ENCODE peak calls at places on chromosomes 2 and 18, in eight cellular contexts. Z, L, B, P, R, S, W and X are unnamed samples.

GRCh38 chr2:136000502-136000901 is 15.1 kb upstream of the DARS1 start:
- DNase-seq in S (no peak), R (no peak), Z (peak; percentile 2), P (no peak), B (no peak), L (no peak), W (no peak), X (no peak)

GRCh38 chr2:31137211-31138036 is 816 bp downstream of the GALNT14 start:
- DNase-seq in L (peak; percentile 63), W (no peak), R (no peak), B (no peak), S (peak; percentile 33), Z (no peak), P (no peak), X (no peak)

GRCh38 chr18:49944681-49945080 is 131.3 kb upstream of the ACAA2 start:
- DNase-seq in W (no peak), R (no peak), L (no peak), Z (no peak), S (no peak), B (peak; percentile 24), P (no peak), X (peak; percentile 15)

GRCh38 chr2:64214281-64215115 is 70.3 kb upstream of the PELI1 start:
- DNase-seq in W (no peak), R (no peak), P (no peak), S (no peak), Z (no peak), L (no peak), B (no peak), X (no peak)

GRCh38 chr2:95391641-95392310 is 10.7 kb upstream of the FAHD2A start:
- DNase-seq in W (peak; percentile 59), P (no peak), L (no peak), R (no peak), S (peak; percentile 35), Z (no peak), B (no peak), X (no peak)

GRCh38 chr18:41972067-41973000 is 17.3 kb downstream of the PIK3C3 start:
- DNase-seq in S (no peak), L (no peak), P (no peak), W (no peak), B (no peak), R (no peak), Z (no peak), X (peak; percentile 35)

GRCh38 chr18:76351961-76352581 is 143.0 kb downstream of the ZNF516 start:
- DNase-seq in Z (peak; percentile 33), R (no peak), L (peak; percentile 70), P (no peak), B (no peak), W (no peak), S (peak; percentile 52), X (peak; percentile 66)

GRCh38 chr2:9539530-9539929 is 16.1 kb downstream of the ADAM17 start:
- DNase-seq in R (no peak), Z (no peak), P (no peak), B (no peak), W (no peak), L (no peak), S (no peak), X (peak; percentile 22)

GRCh38 chr2:222169346-222169745 is 129.5 kb downstream of the PAX3 start:
- DNase-seq in L (peak; percentile 3), S (no peak), P (no peak), Z (no peak), B (no peak), W (no peak), R (no peak), X (no peak)

GRCh38 chr2:19686439-19686838 is 215.3 kb downstream of the TTC32 start:
- DNase-seq in P (no peak), B (no peak), L (no peak), Z (no peak), R (no peak), W (no peak), S (no peak), X (no peak)

GRCh38 chr18:49212819-49213218 is 247.6 kb downstream of the DYM start:
- DNase-seq in S (no peak), L (no peak), B (no peak), Z (peak; percentile 28), P (no peak), W (no peak), R (peak; percentile 35), X (peak; percentile 21)